ENCODE peak calls at places on chromosomes 7 and 10, in eight cellular contexts. W is HCT116, O is stomach, J is vagina, X is sigmoid colon, L is transverse colon, F is GM23338, Y is prostate gland. E is an unnamed sample.

GRCh38 chr10:11401314-11402222 is 209.9 kb downstream of the USP6NL start:
- DNase-seq in O (no peak), F (no peak), L (no peak), X (no peak), Y (no peak), W (no peak), J (no peak), E (no peak)

GRCh38 chr7:121938429-121938996 is 65.6 kb downstream of the PTPRZ1 start:
- DNase-seq in O (no peak), W (no peak), L (no peak), F (peak), Y (no peak), X (no peak), J (no peak), E (no peak)

GRCh38 chr10:124186956-124187355 is 93.6 kb upstream of the CHST15 start:
- DNase-seq in W (no peak), X (no peak), L (no peak), Y (no peak), J (no peak), O (no peak), F (no peak), E (no peak)

GRCh38 chr7:50591480-50592438 is 26.6 kb upstream of the DDC start:
- DNase-seq in L (no peak), X (no peak), Y (no peak), F (no peak), W (no peak), J (no peak), O (no peak), E (no peak)

GRCh38 chr7:127189074-127189473 is 63.7 kb downstream of the GRM8 start:
- DNase-seq in X (no peak), O (no peak), J (no peak), W (no peak), F (no peak), L (no peak), Y (no peak), E (peak)

GRCh38 chr7:70736715-70737460 is 395.1 kb upstream of the GALNT17 start:
- DNase-seq in W (no peak), F (peak), J (no peak), Y (no peak), O (no peak), X (no peak), L (no peak), E (no peak)

GRCh38 chr10:29063806-29064644 is 224.8 kb upstream of the LYZL1 start:
- DNase-seq in X (no peak), F (no peak), O (no peak), L (no peak), Y (no peak), J (no peak), W (no peak), E (no peak)

GRCh38 chr7:71131256-71131752 is 640 bp upstream of the GALNT17 start:
- DNase-seq in J (no peak), X (peak), L (peak), W (no peak), O (no peak), F (peak), Y (peak), E (no peak)

GRCh38 chr7:113198226-113198625 is 79.9 kb upstream of the SMIM30 start:
- DNase-seq in W (no peak), Y (no peak), O (no peak), X (no peak), L (no peak), J (no peak), F (no peak), E (no peak)

GRCh38 chr7:44881066-44881600 is 4.2 kb downstream of the PURB start:
- DNase-seq in O (no peak), J (no peak), F (no peak), L (no peak), W (no peak), Y (no peak), X (no peak), E (no peak)

DNA sequence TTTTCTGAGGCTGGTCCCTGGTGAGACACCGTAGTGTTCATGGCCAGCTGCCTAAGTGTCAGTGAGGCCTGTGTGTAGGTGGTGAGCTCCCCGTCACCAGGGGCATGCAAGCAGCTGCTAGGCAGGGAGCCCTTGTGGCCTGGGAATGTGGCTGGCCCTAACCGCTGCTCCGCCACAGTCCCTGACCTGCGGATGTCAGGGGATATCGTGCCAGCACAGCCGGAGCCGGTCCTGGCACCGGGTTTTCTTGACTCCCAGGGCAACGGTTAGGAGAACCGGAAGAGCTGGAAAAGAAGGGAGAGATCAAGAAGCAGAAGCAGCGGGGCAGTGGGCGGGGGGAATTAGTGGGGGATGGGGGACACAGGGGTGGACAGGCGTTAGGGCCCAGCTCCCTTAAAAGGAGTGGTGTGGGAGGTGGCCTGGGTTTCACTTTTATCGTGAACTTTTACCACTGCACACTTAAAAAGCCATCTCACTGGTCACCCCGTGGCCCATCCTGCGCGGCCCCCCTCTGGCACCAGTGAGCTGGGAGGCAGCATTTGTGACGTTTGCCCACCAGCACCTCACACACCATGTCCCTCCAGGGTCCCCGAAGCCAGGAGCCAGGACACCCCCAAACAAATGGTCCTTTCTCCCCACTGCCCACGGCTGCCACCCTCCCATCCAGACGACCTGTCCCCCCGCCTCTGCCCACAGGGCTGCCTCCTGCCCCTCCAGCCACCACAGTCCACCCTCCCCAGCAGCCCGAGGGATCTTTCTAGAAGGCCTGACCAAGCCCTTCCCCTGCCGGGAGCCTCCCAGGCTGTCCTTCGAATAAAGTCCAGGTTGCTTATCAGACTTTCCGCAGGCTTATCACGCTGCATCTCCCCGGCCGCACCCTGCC is 1.7 kb upstream of the MICALL2 start:
- DNase-seq in O (peak), X (peak), W (no peak), J (no peak), F (peak), L (peak), Y (peak), E (no peak)
- TF ChIP-seq POLR2AphosphoS5 in O (no peak), X (peak), W (no peak), J (peak), F (no peak), L (peak), Y (peak), E (peak)

GRCh38 chr7:27170494-27170811 is 3.7 kb downstream of the HOXA10 start:
- DNase-seq in Y (no peak), W (no peak), J (no peak), O (no peak), L (no peak), X (no peak), F (no peak), E (no peak)

GRCh38 chr7:27168265-27168947 is 3.1 kb upstream of the HOXA9 start:
- DNase-seq in O (no peak), L (no peak), W (no peak), Y (peak), J (no peak), X (peak), F (peak), E (no peak)

GRCh38 chr7:27170936-27171635 is 3.0 kb downstream of the HOXA10 start:
- DNase-seq in X (peak), J (no peak), L (peak), F (peak), O (no peak), W (no peak), Y (no peak), E (no peak)

GRCh38 chr7:27171636-27172387 is 2.3 kb downstream of the HOXA10 start:
- DNase-seq in J (no peak), W (no peak), X (peak), O (no peak), F (peak), Y (no peak), L (peak), E (no peak)

GRCh38 chr7:27169658-27170493 is 4.2 kb downstream of the HOXA10 start:
- DNase-seq in O (no peak), J (no peak), X (peak), W (no peak), L (peak), Y (no peak), F (peak), E (no peak)
- TF ChIP-seq POLR2AphosphoS5 in O (no peak), J (peak), X (no peak), W (peak), L (peak), Y (no peak), F (no peak), E (no peak)

GRCh38 chr10:990808-991207 is 2.6 kb downstream of the GTPBP4 start:
- DNase-seq in W (no peak), F (no peak), L (no peak), Y (no peak), X (no peak), O (no peak), J (no peak), E (no peak)

GRCh38 chr10:996031-996430 is 7.8 kb downstream of the GTPBP4 start:
- DNase-seq in J (no peak), Y (no peak), F (no peak), O (no peak), W (no peak), X (no peak), L (no peak), E (no peak)

GRCh38 chr10:994836-995558 is 6.8 kb downstream of the GTPBP4 start:
- DNase-seq in O (no peak), W (no peak), Y (no peak), J (no peak), F (no peak), X (no peak), L (no peak), E (no peak)

GRCh38 chr10:995559-995926 is 7.3 kb downstream of the GTPBP4 start:
- DNase-seq in F (no peak), X (no peak), J (no peak), Y (no peak), O (no peak), W (no peak), L (no peak), E (no peak)

DNA sequence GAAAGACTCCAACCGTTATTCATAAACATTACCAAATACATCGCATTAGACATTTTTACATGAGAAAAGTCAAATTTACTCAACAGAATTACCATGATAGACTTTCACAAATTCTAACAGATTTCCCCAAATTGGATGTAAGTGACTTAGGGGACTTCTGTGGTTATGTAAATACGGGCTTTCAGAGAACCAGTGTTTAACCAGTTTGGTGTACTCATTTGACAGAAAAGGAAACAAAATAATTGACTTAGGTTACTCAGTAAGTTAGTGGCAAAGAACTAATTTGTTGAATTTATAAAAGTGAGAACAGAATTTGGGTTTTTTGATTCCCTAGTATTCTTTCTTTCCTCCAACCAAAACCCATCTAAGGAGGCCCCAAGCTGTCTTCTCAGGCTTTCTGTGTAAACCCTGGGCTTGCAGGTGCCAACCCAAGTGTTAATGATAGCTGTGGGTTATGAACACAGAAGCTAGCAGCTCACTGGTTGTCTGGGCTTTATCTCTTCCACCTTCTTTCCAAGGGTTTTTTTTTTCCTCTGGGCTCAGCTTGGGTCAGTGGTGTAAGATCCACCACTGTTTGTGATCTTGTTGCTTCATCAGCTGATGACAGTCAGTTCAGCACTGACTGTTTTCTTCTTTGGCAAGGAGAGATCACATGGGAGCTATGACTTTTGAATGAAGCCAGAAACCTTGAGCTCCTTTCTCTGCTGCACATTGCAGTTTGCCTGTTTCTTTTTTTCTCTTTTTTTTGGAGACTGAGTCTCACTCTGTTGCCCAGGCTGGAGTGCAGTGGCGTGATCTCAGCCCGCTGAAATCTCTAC is 4.5 kb downstream of the GTPBP4 start:
- DNase-seq in W (no peak), F (no peak), O (no peak), L (no peak), Y (no peak), J (no peak), X (no peak), E (no peak)
- TF ChIP-seq POLR2AphosphoS5 in W (no peak), F (no peak), O (no peak), L (no peak), Y (no peak), J (no peak), X (no peak), E (no peak)

GRCh38 chr7:40655426-40655825 is 520.6 kb downstream of the SUGCT start:
- DNase-seq in X (no peak), W (no peak), Y (no peak), O (no peak), L (no peak), F (no peak), J (no peak), E (no peak)
- TF ChIP-seq POLR2AphosphoS5 in X (no peak), W (no peak), Y (no peak), O (no peak), L (no peak), F (no peak), J (no peak), E (no peak)

GRCh38 chr7:43495572-43495971 is 87.3 kb upstream of the STK17A start:
- DNase-seq in J (no peak), W (no peak), L (no peak), Y (no peak), X (no peak), F (no peak), O (no peak), E (no peak)
- TF ChIP-seq POLR2AphosphoS5 in J (no peak), W (no peak), L (no peak), Y (no peak), X (no peak), F (no peak), O (no peak), E (no peak)

DNA sequence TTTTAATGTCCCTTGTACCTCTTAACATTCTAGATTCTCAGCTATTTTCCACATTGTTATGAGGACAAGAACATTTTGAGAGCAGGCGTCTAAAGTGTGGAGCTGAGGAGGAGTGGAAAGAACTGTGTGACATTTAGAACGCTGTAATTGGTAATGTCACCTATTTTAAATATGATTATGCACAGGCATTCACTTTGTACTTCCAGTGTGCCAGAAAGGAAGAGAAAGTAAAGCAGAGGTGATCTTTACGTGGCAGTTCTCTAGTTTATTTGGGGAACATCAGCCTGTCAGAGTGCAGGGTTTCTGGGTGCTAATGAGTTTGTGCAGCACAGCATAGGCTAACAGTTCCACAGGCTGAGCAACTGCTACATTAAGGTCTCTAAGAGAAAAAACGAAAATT is 498.4 kb upstream of the POM121L12 start:
- DNase-seq in F (no peak), X (no peak), Y (no peak), O (no peak), L (no peak), J (no peak), W (no peak), E (no peak)
- TF ChIP-seq POLR2AphosphoS5 in F (no peak), X (no peak), Y (no peak), O (no peak), L (no peak), J (no peak), W (no peak), E (no peak)

DNA sequence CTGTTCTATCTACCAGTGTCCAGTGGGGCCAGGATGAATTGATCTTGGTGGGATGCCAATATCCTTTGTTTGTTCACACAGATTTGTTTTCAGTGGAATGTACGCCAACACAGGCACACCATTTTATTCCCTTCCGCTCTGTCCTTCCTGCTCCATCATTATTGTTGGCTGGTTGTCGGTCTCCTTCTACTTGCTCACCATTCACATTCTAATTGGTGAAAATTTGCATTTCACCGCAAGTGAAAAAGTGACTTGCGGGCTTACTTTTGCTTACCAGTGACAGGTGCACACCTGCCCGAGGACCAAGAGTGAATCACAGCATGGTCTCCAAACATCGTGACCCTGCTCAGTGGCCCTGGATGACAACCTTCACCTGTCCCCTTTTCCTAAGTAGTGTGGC is 148.2 kb downstream of the NOC3L start:
- DNase-seq in W (no peak), L (no peak), F (peak), X (no peak), Y (no peak), J (no peak), O (no peak), E (no peak)
- TF ChIP-seq POLR2AphosphoS5 in W (no peak), L (no peak), F (no peak), X (no peak), Y (no peak), J (no peak), O (no peak), E (no peak)

GRCh38 chr10:71807557-71808510 is 34.5 kb upstream of the VSIR start:
- DNase-seq in X (no peak), Y (no peak), L (no peak), J (no peak), W (no peak), O (no peak), F (no peak), E (no peak)

GRCh38 chr10:71811351-71811750 is 38.0 kb upstream of the VSIR start:
- DNase-seq in J (no peak), W (no peak), Y (no peak), O (no peak), X (no peak), L (no peak), F (no peak), E (no peak)

GRCh38 chr10:71812016-71812912 is 38.8 kb downstream of the PSAP start:
- DNase-seq in W (peak), F (peak), Y (peak), O (peak), X (peak), J (no peak), L (peak), E (no peak)

GRCh38 chr10:71810048-71810750 is 36.9 kb upstream of the VSIR start:
- DNase-seq in F (no peak), L (no peak), Y (no peak), W (no peak), O (no peak), X (no peak), J (no peak), E (no peak)

DNA sequence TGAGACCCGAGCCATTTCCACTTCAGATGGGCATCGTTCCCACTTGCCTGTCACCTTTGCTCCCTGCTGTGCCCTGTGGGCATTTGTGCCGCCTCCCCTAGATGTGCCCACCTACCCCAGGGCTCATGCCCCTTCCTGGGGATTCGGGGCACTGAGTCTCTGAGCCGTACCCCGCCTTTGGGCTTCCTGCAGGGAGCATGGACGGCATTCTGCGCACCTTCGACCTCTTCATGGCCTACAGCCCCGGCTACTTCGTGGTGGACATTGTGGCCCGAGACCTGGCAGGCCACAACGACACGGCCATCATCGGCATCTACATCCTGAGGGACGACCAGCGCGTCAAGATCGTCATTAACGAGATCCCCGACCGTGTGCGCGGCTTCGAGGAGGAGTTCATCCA is 36.3 kb upstream of the VSIR start:
- DNase-seq in F (no peak), W (no peak), L (no peak), Y (no peak), X (no peak), J (no peak), O (no peak), E (no peak)
- TF ChIP-seq POLR2AphosphoS5 in F (no peak), W (no peak), L (no peak), Y (no peak), X (no peak), J (no peak), O (no peak), E (no peak)

GRCh38 chr7:157271315-157271990 is 65.4 kb upstream of the DNAJB6 start:
- DNase-seq in X (peak), J (no peak), F (no peak), O (no peak), Y (no peak), W (no peak), L (no peak), E (no peak)
- TF ChIP-seq POLR2AphosphoS5 in X (no peak), J (peak), F (no peak), O (no peak), Y (no peak), W (no peak), L (no peak), E (no peak)

GRCh38 chr7:134988161-134988560 is 1.9 kb downstream of the AGBL3 start:
- DNase-seq in L (no peak), F (no peak), X (no peak), Y (no peak), W (no peak), J (no peak), O (no peak), E (no peak)
- TF ChIP-seq POLR2AphosphoS5 in L (no peak), F (no peak), X (no peak), Y (no peak), W (no peak), J (no peak), O (no peak), E (no peak)